ENCODE peak calls at places on chromosomes 3 and 15, in seven cellular contexts. One of them, this sample, is unnamed.

GRCh38 chr3:133448478-133449122 is 48.7 kb downstream of the BFSP2 start:
- DNase-seq in AG10803: no peak
- DNase-seq in fibroblast of the aortic adventitia: no peak
- DNase-seq in nephron progenitor cell: no peak
- DNase-seq in body of pancreas: no peak
- DNase-seq in GM13977: peak; percentile 75
- DNase-seq in neural progenitor cell: no peak
- DNase-seq in this sample: no peak

GRCh38 chr15:74422370-74422722 is 11.4 kb downstream of the SEMA7A start:
- DNase-seq in AG10803: no peak
- DNase-seq in fibroblast of the aortic adventitia: no peak
- DNase-seq in nephron progenitor cell: no peak
- DNase-seq in body of pancreas: no peak
- DNase-seq in GM13977: no peak
- DNase-seq in neural progenitor cell: no peak
- DNase-seq in this sample: no peak

GRCh38 chr3:98110191-98110908 is 20.2 kb upstream of the OR5H1 start:
- DNase-seq in AG10803: no peak
- DNase-seq in fibroblast of the aortic adventitia: no peak
- DNase-seq in nephron progenitor cell: peak; percentile 8
- DNase-seq in body of pancreas: no peak
- DNase-seq in GM13977: no peak
- DNase-seq in neural progenitor cell: peak; percentile 6
- DNase-seq in this sample: no peak

GRCh38 chr15:76905855-76906254 is 715 bp upstream of the SCAPER start:
- DNase-seq in AG10803: no peak
- DNase-seq in fibroblast of the aortic adventitia: no peak
- DNase-seq in nephron progenitor cell: no peak
- DNase-seq in body of pancreas: no peak
- DNase-seq in GM13977: no peak
- DNase-seq in neural progenitor cell: no peak
- DNase-seq in this sample: no peak

GRCh38 chr3:53815651-53816050 is 30.6 kb downstream of the CHDH start:
- DNase-seq in AG10803: no peak
- DNase-seq in fibroblast of the aortic adventitia: no peak
- DNase-seq in nephron progenitor cell: no peak
- DNase-seq in body of pancreas: no peak
- DNase-seq in GM13977: no peak
- DNase-seq in neural progenitor cell: no peak
- DNase-seq in this sample: no peak

GRCh38 chr15:62125763-62126162 is 39.3 kb downstream of the C2CD4B start:
- DNase-seq in AG10803: peak; percentile 46
- DNase-seq in fibroblast of the aortic adventitia: peak; percentile 57
- DNase-seq in nephron progenitor cell: no peak
- DNase-seq in body of pancreas: peak; percentile 60
- DNase-seq in GM13977: no peak
- DNase-seq in neural progenitor cell: no peak
- DNase-seq in this sample: peak; percentile 75

GRCh38 chr15:42165081-42165480 is 8.6 kb upstream of the PLA2G4F start:
- DNase-seq in AG10803: peak; percentile 22
- DNase-seq in fibroblast of the aortic adventitia: no peak
- DNase-seq in nephron progenitor cell: no peak
- DNase-seq in body of pancreas: no peak
- DNase-seq in GM13977: no peak
- DNase-seq in neural progenitor cell: no peak
- DNase-seq in this sample: no peak

GRCh38 chr15:99253381-99254090 is 2.3 kb downstream of the LRRC28 start:
- DNase-seq in AG10803: peak; percentile 87
- DNase-seq in fibroblast of the aortic adventitia: peak; percentile 80
- DNase-seq in nephron progenitor cell: no peak
- DNase-seq in body of pancreas: no peak
- DNase-seq in GM13977: no peak
- DNase-seq in neural progenitor cell: no peak
- DNase-seq in this sample: peak; percentile 30

GRCh38 chr15:45540531-45540930 is 18.0 kb upstream of the SLC30A4 start:
- DNase-seq in AG10803: no peak
- DNase-seq in fibroblast of the aortic adventitia: no peak
- DNase-seq in nephron progenitor cell: no peak
- DNase-seq in body of pancreas: no peak
- DNase-seq in GM13977: no peak
- DNase-seq in neural progenitor cell: no peak
- DNase-seq in this sample: no peak

GRCh38 chr15:91795281-91795680 is 58.2 kb upstream of the SLCO3A1 start:
- DNase-seq in AG10803: no peak
- DNase-seq in fibroblast of the aortic adventitia: no peak
- DNase-seq in nephron progenitor cell: no peak
- DNase-seq in body of pancreas: no peak
- DNase-seq in GM13977: no peak
- DNase-seq in neural progenitor cell: no peak
- DNase-seq in this sample: no peak

GRCh38 chr3:130894873-130895330 is 1.0 kb downstream of the ATP2C1 start:
- DNase-seq in AG10803: no peak
- DNase-seq in fibroblast of the aortic adventitia: peak; percentile 35
- DNase-seq in nephron progenitor cell: no peak
- DNase-seq in body of pancreas: no peak
- DNase-seq in GM13977: peak; percentile 20
- DNase-seq in neural progenitor cell: peak; percentile 17
- DNase-seq in this sample: peak; percentile 37

GRCh38 chr15:62940755-62941361 is 101.7 kb upstream of the TPM1 start:
- DNase-seq in AG10803: peak; percentile 93
- DNase-seq in fibroblast of the aortic adventitia: peak; percentile 92
- DNase-seq in nephron progenitor cell: no peak
- DNase-seq in body of pancreas: peak; percentile 48
- DNase-seq in GM13977: no peak
- DNase-seq in neural progenitor cell: no peak
- DNase-seq in this sample: peak; percentile 93

GRCh38 chr3:55061619-55062018 is 133.8 kb upstream of the LRTM1 start:
- DNase-seq in AG10803: no peak
- DNase-seq in fibroblast of the aortic adventitia: peak; percentile 13
- DNase-seq in nephron progenitor cell: no peak
- DNase-seq in body of pancreas: no peak
- DNase-seq in GM13977: no peak
- DNase-seq in neural progenitor cell: no peak
- DNase-seq in this sample: no peak

GRCh38 chr3:149120051-149120972 is 9.1 kb upstream of the HPS3 start:
- DNase-seq in AG10803: peak; percentile 68
- DNase-seq in fibroblast of the aortic adventitia: peak; percentile 88
- DNase-seq in nephron progenitor cell: no peak
- DNase-seq in body of pancreas: no peak
- DNase-seq in GM13977: peak; percentile 72
- DNase-seq in neural progenitor cell: peak; percentile 71
- DNase-seq in this sample: peak; percentile 85

GRCh38 chr3:102089904-102090492 is 240.7 kb downstream of the NFKBIZ start:
- DNase-seq in AG10803: peak; percentile 54
- DNase-seq in fibroblast of the aortic adventitia: peak; percentile 55
- DNase-seq in nephron progenitor cell: peak; percentile 5
- DNase-seq in body of pancreas: no peak
- DNase-seq in GM13977: no peak
- DNase-seq in neural progenitor cell: peak; percentile 18
- DNase-seq in this sample: peak; percentile 45

GRCh38 chr3:9552252-9552999 is 1.2 kb downstream of the LHFPL4 start:
- DNase-seq in AG10803: peak; percentile 11
- DNase-seq in fibroblast of the aortic adventitia: peak; percentile 54
- DNase-seq in nephron progenitor cell: peak; percentile 91
- DNase-seq in body of pancreas: peak; percentile 58
- DNase-seq in GM13977: peak; percentile 62
- DNase-seq in neural progenitor cell: peak; percentile 92
- DNase-seq in this sample: peak; percentile 60

GRCh38 chr15:75356539-75356938 is 9.7 kb downstream of the NEIL1 start:
- DNase-seq in AG10803: no peak
- DNase-seq in fibroblast of the aortic adventitia: no peak
- DNase-seq in nephron progenitor cell: no peak
- DNase-seq in body of pancreas: no peak
- DNase-seq in GM13977: no peak
- DNase-seq in neural progenitor cell: no peak
- DNase-seq in this sample: no peak

GRCh38 chr3:21290557-21290956 is 460.5 kb downstream of the ZNF385D start:
- DNase-seq in AG10803: no peak
- DNase-seq in fibroblast of the aortic adventitia: no peak
- DNase-seq in nephron progenitor cell: no peak
- DNase-seq in body of pancreas: no peak
- DNase-seq in GM13977: no peak
- DNase-seq in neural progenitor cell: no peak
- DNase-seq in this sample: peak; percentile 3

GRCh38 chr3:7271631-7272030 is 410.7 kb downstream of the GRM7 start:
- DNase-seq in AG10803: no peak
- DNase-seq in fibroblast of the aortic adventitia: no peak
- DNase-seq in nephron progenitor cell: no peak
- DNase-seq in body of pancreas: no peak
- DNase-seq in GM13977: no peak
- DNase-seq in neural progenitor cell: no peak
- DNase-seq in this sample: no peak

GRCh38 chr15:77508541-77509505 is 88.1 kb downstream of the HMG20A start:
- DNase-seq in AG10803: peak; percentile 40
- DNase-seq in fibroblast of the aortic adventitia: peak; percentile 91
- DNase-seq in nephron progenitor cell: no peak
- DNase-seq in body of pancreas: peak; percentile 59
- DNase-seq in GM13977: no peak
- DNase-seq in neural progenitor cell: no peak
- DNase-seq in this sample: peak; percentile 91

GRCh38 chr3:189720746-189721426 is 89.7 kb downstream of the TP63 start:
- DNase-seq in AG10803: no peak
- DNase-seq in fibroblast of the aortic adventitia: no peak
- DNase-seq in nephron progenitor cell: no peak
- DNase-seq in body of pancreas: no peak
- DNase-seq in GM13977: no peak
- DNase-seq in neural progenitor cell: no peak
- DNase-seq in this sample: peak; percentile 33

GRCh38 chr15:37135225-37135624 is 34.9 kb upstream of the MEIS2 start:
- DNase-seq in AG10803: no peak
- DNase-seq in fibroblast of the aortic adventitia: no peak
- DNase-seq in nephron progenitor cell: no peak
- DNase-seq in body of pancreas: no peak
- DNase-seq in GM13977: no peak
- DNase-seq in neural progenitor cell: peak; percentile 20
- DNase-seq in this sample: no peak
- TF ChIP-seq CTCF in AG10803: peak; percentile 21
- TF ChIP-seq CTCF in fibroblast of the aortic adventitia: peak; percentile 51
- TF ChIP-seq CTCF in nephron progenitor cell: peak; percentile 25
- TF ChIP-seq CTCF in body of pancreas: no peak
- TF ChIP-seq CTCF in GM13977: peak; percentile 31
- TF ChIP-seq CTCF in neural progenitor cell: peak; percentile 50
- TF ChIP-seq CTCF in this sample: peak; percentile 50

GRCh38 chr3:46899151-46900006 is 21.9 kb downstream of the PTH1R start:
- DNase-seq in AG10803: no peak
- DNase-seq in fibroblast of the aortic adventitia: no peak
- DNase-seq in nephron progenitor cell: no peak
- DNase-seq in body of pancreas: no peak
- DNase-seq in GM13977: no peak
- DNase-seq in neural progenitor cell: no peak
- DNase-seq in this sample: no peak
- TF ChIP-seq CTCF in AG10803: no peak
- TF ChIP-seq CTCF in fibroblast of the aortic adventitia: no peak
- TF ChIP-seq CTCF in nephron progenitor cell: no peak
- TF ChIP-seq CTCF in body of pancreas: no peak
- TF ChIP-seq CTCF in GM13977: no peak
- TF ChIP-seq CTCF in neural progenitor cell: no peak
- TF ChIP-seq CTCF in this sample: no peak

GRCh38 chr3:172666873-172667694 is 43.8 kb downstream of the NCEH1 start:
- DNase-seq in AG10803: peak; percentile 79
- DNase-seq in fibroblast of the aortic adventitia: peak; percentile 90
- DNase-seq in nephron progenitor cell: peak; percentile 82
- DNase-seq in body of pancreas: peak; percentile 80
- DNase-seq in GM13977: peak; percentile 63
- DNase-seq in neural progenitor cell: peak; percentile 93
- DNase-seq in this sample: peak; percentile 89

GRCh38 chr3:172666181-172666872 is 44.5 kb downstream of the NCEH1 start:
- DNase-seq in AG10803: no peak
- DNase-seq in fibroblast of the aortic adventitia: no peak
- DNase-seq in nephron progenitor cell: no peak
- DNase-seq in body of pancreas: no peak
- DNase-seq in GM13977: no peak
- DNase-seq in neural progenitor cell: no peak
- DNase-seq in this sample: peak; percentile 25
- TF ChIP-seq CTCF in AG10803: peak; percentile 28
- TF ChIP-seq CTCF in fibroblast of the aortic adventitia: peak; percentile 18
- TF ChIP-seq CTCF in nephron progenitor cell: no peak
- TF ChIP-seq CTCF in body of pancreas: no peak
- TF ChIP-seq CTCF in GM13977: peak; percentile 21
- TF ChIP-seq CTCF in neural progenitor cell: no peak
- TF ChIP-seq CTCF in this sample: peak; percentile 37

DNA sequence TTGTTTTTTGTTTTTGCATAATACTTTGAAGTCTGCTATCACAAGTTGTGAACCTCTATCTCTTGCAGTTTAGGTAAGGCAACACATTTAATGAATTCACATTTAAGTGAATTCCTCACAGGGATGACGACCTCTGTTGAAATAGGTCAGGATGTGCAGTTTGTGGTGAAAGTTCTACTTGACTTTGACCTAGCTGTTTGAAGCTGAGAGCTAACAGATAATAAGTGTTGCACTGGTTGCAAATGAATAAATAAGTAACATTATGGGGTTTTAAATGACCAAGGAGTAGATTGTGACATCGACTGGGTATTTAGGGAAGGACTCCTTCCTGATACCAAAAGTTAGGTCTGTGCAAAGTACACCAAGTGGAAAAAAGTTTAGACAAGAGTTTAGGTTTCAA is 23.9 kb downstream of the NIT2 start:
- DNase-seq in AG10803: no peak
- DNase-seq in fibroblast of the aortic adventitia: no peak
- DNase-seq in nephron progenitor cell: no peak
- DNase-seq in body of pancreas: no peak
- DNase-seq in GM13977: no peak
- DNase-seq in neural progenitor cell: no peak
- DNase-seq in this sample: no peak
- TF ChIP-seq CTCF in AG10803: no peak
- TF ChIP-seq CTCF in fibroblast of the aortic adventitia: no peak
- TF ChIP-seq CTCF in nephron progenitor cell: no peak
- TF ChIP-seq CTCF in body of pancreas: no peak
- TF ChIP-seq CTCF in GM13977: no peak
- TF ChIP-seq CTCF in neural progenitor cell: no peak
- TF ChIP-seq CTCF in this sample: no peak

This sample was measured in cardiac fibroblast.